ENCODE peak calls at places on chromosome 16, in ten cellular contexts. B is AG10803, G is adrenal gland, V is left ventricle myocardium inferior, C is cardiac muscle cell, Z is upper lobe of right lung, U is choroid plexus epithelial cell, M is Peyer's patch, S is brain microvascular endothelial cell, Q is fibroblast of pulmonary artery. O is an unnamed sample.
A peak's percentile ranks its signal among the peaks of the same experiment; 100 is the strongest.

GRCh38 chr16:4679854-4680636 is 13.3 kb upstream of the NUDT16L1 start:
- DNase-seq in B (no peak), G (peak; percentile 69), V (peak; percentile 76), C (no peak), Z (peak; percentile 94), U (no peak), M (no peak), S (no peak), Q (peak; percentile 23), O (peak; percentile 23)

GRCh38 chr16:46573008-46573833 is 48.0 kb downstream of the SHCBP1 start:
- DNase-seq in B (peak; percentile 34), G (no peak), V (no peak), C (peak; percentile 14), Z (no peak), U (peak; percentile 48), M (no peak), S (peak; percentile 53), Q (peak; percentile 5), O (peak; percentile 5)

GRCh38 chr16:26118575-26118974 is 426.8 kb downstream of the HS3ST4 start:
- DNase-seq in B (no peak), G (no peak), V (no peak), C (no peak), Z (no peak), U (no peak), M (no peak), S (no peak), Q (no peak), O (no peak)

GRCh38 chr16:71762186-71762585 is 37.7 kb upstream of the PHLPP2 start:
- DNase-seq in B (peak; percentile 78), G (no peak), V (no peak), C (peak; percentile 54), Z (no peak), U (peak; percentile 15), M (no peak), S (peak; percentile 7), Q (peak; percentile 70), O (peak; percentile 33)

GRCh38 chr16:10552281-10552680 is 28.1 kb downstream of the EMP2 start:
- DNase-seq in B (peak; percentile 36), G (no peak), V (no peak), C (no peak), Z (no peak), U (no peak), M (no peak), S (no peak), Q (no peak), O (no peak)

GRCh38 chr16:68644715-68645493 is at the start of gene CDH3:
- DNase-seq in B (no peak), G (no peak), V (no peak), C (peak; percentile 48), Z (peak; percentile 84), U (no peak), M (no peak), S (no peak), Q (peak; percentile 16), O (no peak)

GRCh38 chr16:16019488-16019887 is 70.1 kb downstream of the ABCC1 start:
- DNase-seq in B (peak; percentile 80), G (peak; percentile 59), V (no peak), C (peak; percentile 50), Z (no peak), U (peak; percentile 34), M (no peak), S (peak; percentile 40), Q (peak; percentile 58), O (peak; percentile 55)

GRCh38 chr16:27367463-27368357 is 34.3 kb upstream of the IL21R start:
- DNase-seq in B (peak; percentile 71), G (peak; percentile 75), V (peak; percentile 83), C (peak; percentile 82), Z (peak; percentile 89), U (peak; percentile 84), M (peak; percentile 89), S (peak; percentile 73), Q (peak; percentile 79), O (peak; percentile 81)

GRCh38 chr16:59854846-59855439 is 1120.8 kb upstream of the GOT2 start:
- DNase-seq in B (no peak), G (no peak), V (no peak), C (no peak), Z (no peak), U (no peak), M (no peak), S (no peak), Q (no peak), O (no peak)

GRCh38 chr16:84607694-84608093 is 10.2 kb downstream of the COTL1 start:
- DNase-seq in B (no peak), G (no peak), V (no peak), C (no peak), Z (no peak), U (no peak), M (peak; percentile 89), S (no peak), Q (no peak), O (no peak)

GRCh38 chr16:27531186-27531585 is 18.5 kb downstream of the GTF3C1 start:
- DNase-seq in B (no peak), G (no peak), V (no peak), C (no peak), Z (no peak), U (no peak), M (no peak), S (no peak), Q (no peak), O (no peak)

DNA sequence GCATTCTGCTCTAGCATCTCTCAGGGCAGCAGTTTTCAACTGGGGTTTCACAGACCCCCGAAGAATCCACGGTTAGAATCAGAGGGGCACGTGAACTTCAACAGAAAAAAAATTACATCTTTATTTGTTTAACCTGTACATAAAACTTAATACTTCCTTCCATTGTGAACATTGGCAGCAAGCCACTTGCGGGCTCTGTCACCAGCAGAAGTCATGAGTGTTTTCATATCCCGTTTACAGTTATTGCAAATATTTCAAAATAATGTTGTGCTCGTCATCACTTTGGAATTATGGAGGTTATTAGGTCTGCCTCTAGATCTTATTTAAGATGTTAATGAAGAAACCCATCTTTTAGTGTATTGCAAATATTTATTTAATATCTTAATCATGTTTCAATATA is 109.8 kb downstream of the SDR42E1 start:
- DNase-seq in B (peak; percentile 3), G (no peak), V (no peak), C (no peak), Z (no peak), U (peak; percentile 84), M (no peak), S (peak; percentile 63), Q (peak; percentile 29), O (peak; percentile 74)
- TF ChIP-seq CTCF in B (no peak), G (no peak), V (no peak), C (no peak), Z (no peak), U (no peak), M (no peak), S (no peak), Q (no peak), O (no peak)

GRCh38 chr16:2785101-2785991 is 2.0 kb downstream of the PRSS33 start:
- DNase-seq in B (no peak), G (peak; percentile 8), V (no peak), C (no peak), Z (peak; percentile 74), U (no peak), M (no peak), S (no peak), Q (no peak), O (no peak)
- H3K4me3 ChIP-seq in B (no peak overlapping the region), G (no peak overlapping the region), V (peak overlapping the region; percentile 57), C (no peak overlapping the region), Z (peak overlapping the region; percentile 48), U (no peak overlapping the region), M (peak overlapping the region; percentile 51), S (no peak overlapping the region), Q (no peak overlapping the region), O (no peak overlapping the region)

GRCh38 chr16:23573822-23574221 is 16.3 kb downstream of the UBFD1 start:
- DNase-seq in B (no peak), G (no peak), V (no peak), C (no peak), Z (no peak), U (no peak), M (no peak), S (no peak), Q (no peak), O (no peak)

GRCh38 chr16:23570992-23571632 is 13.6 kb downstream of the UBFD1 start:
- DNase-seq in B (no peak), G (no peak), V (no peak), C (no peak), Z (no peak), U (no peak), M (peak; percentile 41), S (no peak), Q (no peak), O (no peak)

GRCh38 chr16:23575834-23576233 is 18.3 kb downstream of the UBFD1 start:
- DNase-seq in B (no peak), G (no peak), V (no peak), C (no peak), Z (no peak), U (no peak), M (no peak), S (no peak), Q (no peak), O (no peak)

GRCh38 chr16:23571895-23572294 is 14.4 kb downstream of the UBFD1 start:
- DNase-seq in B (no peak), G (no peak), V (no peak), C (no peak), Z (no peak), U (no peak), M (no peak), S (no peak), Q (no peak), O (no peak)

GRCh38 chr16:23572394-23572793 is 14.9 kb downstream of the UBFD1 start:
- DNase-seq in B (no peak), G (no peak), V (no peak), C (no peak), Z (no peak), U (no peak), M (no peak), S (no peak), Q (no peak), O (no peak)
- TF ChIP-seq CTCF in B (no peak), G (no peak), V (no peak), C (no peak), Z (no peak), U (no peak), M (no peak), S (no peak), Q (no peak), O (no peak)

GRCh38 chr16:70417661-70418060 is 21.2 kb downstream of the ST3GAL2 start:
- DNase-seq in B (no peak), G (no peak), V (no peak), C (no peak), Z (no peak), U (no peak), M (no peak), S (no peak), Q (no peak), O (no peak)

GRCh38 chr16:70416748-70417616 is 21.9 kb downstream of the ST3GAL2 start:
- DNase-seq in B (no peak), G (no peak), V (no peak), C (no peak), Z (no peak), U (no peak), M (peak; percentile 58), S (no peak), Q (no peak), O (no peak)

GRCh38 chr16:70418993-70419318 is 19.9 kb downstream of the ST3GAL2 start:
- DNase-seq in B (no peak), G (no peak), V (no peak), C (no peak), Z (no peak), U (no peak), M (no peak), S (no peak), Q (no peak), O (no peak)

GRCh38 chr16:70419384-70420327 is 19.2 kb downstream of the ST3GAL2 start:
- DNase-seq in B (no peak), G (no peak), V (no peak), C (no peak), Z (no peak), U (no peak), M (no peak), S (no peak), Q (no peak), O (no peak)

GRCh38 chr16:70418274-70418992 is 20.5 kb downstream of the ST3GAL2 start:
- DNase-seq in B (no peak), G (no peak), V (no peak), C (no peak), Z (no peak), U (no peak), M (no peak), S (no peak), Q (no peak), O (no peak)
- H3K4me3 ChIP-seq in B (no peak overlapping the region), G (no peak overlapping the region), V (no peak overlapping the region), C (no peak overlapping the region), Z (no peak overlapping the region), U (no peak overlapping the region), M (no peak overlapping the region), S (no peak overlapping the region), Q (no peak overlapping the region), O (no peak overlapping the region)

O was measured in cardiac fibroblast.